ENCODE peak calls at places on chromosomes 7 and 10, in four cellular contexts. G, B, D and J are unnamed samples.

GRCh38 chr7:84686373-84686772 is 491.8 kb upstream of the SEMA3A start:
- DNase-seq in B (no peak), G (peak; percentile 32), D (no peak), J (no peak)

GRCh38 chr10:118564114-118564513 is 31.3 kb downstream of the PRLHR start:
- DNase-seq in D (no peak), G (no peak), B (no peak), J (no peak)

GRCh38 chr10:16440396-16441105 is 3.7 kb downstream of the PTER start:
- DNase-seq in B (no peak), G (peak; percentile 39), D (peak; percentile 45), J (no peak)

GRCh38 chr7:40887099-40887498 is 752.3 kb downstream of the SUGCT start:
- DNase-seq in D (no peak), G (peak; percentile 53), B (no peak), J (no peak)

GRCh38 chr7:4851459-4852422 is 10.1 kb downstream of the PAPOLB start:
- DNase-seq in B (no peak), G (peak; percentile 1), D (no peak), J (no peak)

GRCh38 chr10:35416628-35417625 is 80.6 kb downstream of the CCNY start:
- DNase-seq in G (peak; percentile 51), B (no peak), D (no peak), J (no peak)

GRCh38 chr10:113732160-113732881 is 19.2 kb upstream of the PLEKHS1 start:
- DNase-seq in G (no peak), B (no peak), D (no peak), J (no peak)

GRCh38 chr10:78621183-78621789 is 447.5 kb upstream of the ZMIZ1 start:
- DNase-seq in B (no peak), D (no peak), G (peak; percentile 33), J (no peak)

GRCh38 chr7:41219276-41219675 is 483.6 kb downstream of the INHBA start:
- DNase-seq in G (peak; percentile 91), B (no peak), D (no peak), J (no peak)

GRCh38 chr10:112246-112645 is 23.0 kb upstream of the ZMYND11 start:
- DNase-seq in G (peak; percentile 25), B (no peak), D (no peak), J (no peak)

GRCh38 chr7:149196705-149197171 is 1.4 kb downstream of the ZNF282 start:
- DNase-seq in G (no peak), D (no peak), B (no peak), J (no peak)

GRCh38 chr10:111756541-111757061 is 427.0 kb downstream of the GPAM start:
- DNase-seq in D (peak; percentile 31), G (no peak), B (no peak), J (no peak)

GRCh38 chr10:68526634-68527132 is 640 bp downstream of the SLC25A16 start:
- DNase-seq in D (no peak), G (no peak), B (no peak), J (no peak)

GRCh38 chr10:57785068-57785467 is 482.6 kb downstream of the IPMK start:
- DNase-seq in G (no peak), B (no peak), D (no peak), J (no peak)

GRCh38 chr10:60350400-60350799 is 39.3 kb downstream of the ANK3 start:
- DNase-seq in D (no peak), G (peak; percentile 64), B (no peak), J (no peak)

GRCh38 chr10:68871105-68871711 is 29.9 kb upstream of the DDX50 start:
- DNase-seq in D (no peak), G (peak; percentile 60), B (no peak), J (peak; percentile 5)

GRCh38 chr7:27661776-27662489 is 750 bp downstream of the HIBADH start:
- DNase-seq in B (peak; percentile 17), D (peak; percentile 50), G (no peak), J (no peak)

GRCh38 chr7:94397721-94398120 is 3.0 kb downstream of the COL1A2 start:
- DNase-seq in B (no peak), D (no peak), G (no peak), J (no peak)

GRCh38 chr10:92544296-92544695 is 29.6 kb downstream of the IDE start:
- DNase-seq in G (peak; percentile 58), D (no peak), B (no peak), J (no peak)

GRCh38 chr10:58544135-58544534 is 31.5 kb downstream of the BICC1 start:
- DNase-seq in B (no peak), D (no peak), G (no peak), J (no peak)

GRCh38 chr10:533611-534566 is 155.6 kb downstream of the DIP2C start:
- DNase-seq in D (no peak), G (no peak), B (no peak), J (no peak)

GRCh38 chr10:87818505-87819273 is 663 bp upstream of the ATAD1 start:
- DNase-seq in B (no peak), D (peak; percentile 54), G (peak; percentile 27), J (no peak)

GRCh38 chr10:88458209-88458608 is 124.9 kb downstream of the RNLS start:
- DNase-seq in G (no peak), B (no peak), D (no peak), J (no peak)

GRCh38 chr7:145474287-145474686 is 638.4 kb upstream of the TPK1 start:
- DNase-seq in G (no peak), D (no peak), B (no peak), J (no peak)

GRCh38 chr7:109901916-109902315 is 1189.0 kb upstream of the LRRN3 start:
- DNase-seq in B (no peak), G (peak; percentile 39), D (no peak), J (no peak)

DNA sequence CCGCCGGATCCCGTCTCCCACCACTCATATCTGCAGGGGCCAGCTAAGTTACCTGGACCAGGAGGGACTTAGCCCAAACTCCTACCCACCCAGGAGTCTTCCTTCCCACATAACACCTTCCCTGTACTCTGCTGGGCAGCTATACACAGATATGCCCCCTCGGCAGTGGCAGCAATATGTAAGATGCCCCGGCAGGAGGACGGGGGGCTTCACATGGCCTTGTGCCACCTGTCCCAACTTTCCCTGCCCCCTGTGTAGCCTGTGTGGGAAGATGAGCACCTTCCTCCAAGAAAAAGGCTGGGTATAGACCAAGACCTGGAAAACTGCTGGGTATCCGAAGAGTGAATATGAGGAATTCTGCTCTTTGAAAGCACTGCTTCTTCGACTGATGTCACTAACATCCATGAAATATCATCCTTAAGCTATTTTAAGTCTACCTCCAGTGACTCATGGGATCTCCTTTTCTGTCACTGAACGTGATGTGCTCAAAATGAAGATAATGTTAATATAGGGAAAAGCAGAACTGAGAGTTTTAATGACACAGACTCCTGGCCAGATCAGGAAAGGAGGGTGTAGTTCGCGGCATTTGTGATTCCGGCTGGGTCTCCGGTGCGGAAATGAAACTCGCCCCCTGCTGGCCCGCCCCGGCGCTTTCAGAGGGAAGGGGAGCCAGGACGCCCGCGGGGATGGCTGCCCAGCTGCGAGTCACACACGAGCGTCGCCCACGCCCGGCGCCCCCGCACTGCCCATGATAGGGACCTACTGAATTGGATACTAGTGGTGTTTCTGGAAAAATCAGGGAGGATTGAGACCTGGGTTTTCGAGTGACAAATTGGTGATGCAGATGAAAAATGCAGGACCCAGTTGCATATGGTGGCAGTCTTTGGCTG is 256.9 kb upstream of the NFE2L3 start:
- DNase-seq in G (no peak), B (peak; percentile 65), D (peak; percentile 70), J (peak; percentile 70)
- H3K4me3 ChIP-seq in G (peak overlapping the region; percentile 8), B (peak overlapping the region; percentile 3), D (no peak overlapping the region), J (peak overlapping the region; percentile 26)

DNA sequence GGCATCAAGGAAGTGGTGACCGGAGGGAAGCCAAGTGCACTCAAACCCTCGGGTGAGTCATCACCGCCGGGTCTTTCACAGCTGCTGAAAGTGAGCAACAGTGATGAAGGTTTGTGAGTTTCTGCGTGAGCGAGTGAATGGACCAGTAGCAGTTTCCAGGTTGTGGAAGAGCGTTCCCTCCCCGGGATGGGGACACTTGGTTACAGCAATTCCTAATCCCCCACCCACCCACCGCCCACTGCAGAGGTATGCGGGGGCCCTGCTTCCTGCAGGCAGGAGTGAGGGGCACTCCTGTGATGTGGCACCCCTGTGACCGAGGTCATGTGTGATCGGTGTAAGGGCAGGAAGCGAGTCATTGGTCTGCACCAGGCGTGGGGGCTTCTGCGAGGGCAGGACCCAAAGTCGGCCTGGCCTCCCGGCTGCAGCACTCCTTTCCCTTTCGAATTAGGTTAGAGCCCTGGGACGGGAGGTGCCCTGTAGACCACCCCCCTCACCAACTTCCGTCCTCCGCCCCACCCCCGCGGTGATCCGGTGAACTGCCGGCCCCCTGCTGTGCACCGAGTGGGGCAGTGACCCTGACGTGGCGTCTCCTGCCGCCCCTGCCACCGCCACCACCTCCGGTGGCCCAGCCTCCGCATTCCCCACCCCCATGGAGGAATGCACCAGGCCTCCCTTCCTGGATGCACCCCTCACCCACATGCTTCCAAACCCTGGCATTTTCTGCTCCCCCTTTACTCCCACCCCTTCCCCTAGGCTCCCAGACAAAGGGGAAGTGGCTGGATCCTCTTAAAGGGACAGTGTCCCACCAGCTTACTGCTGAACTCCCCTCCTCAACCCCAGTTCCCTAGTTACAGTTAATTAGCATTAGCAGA is 10.9 kb downstream of the LIMK1 start:
- DNase-seq in B (peak; percentile 69), D (peak; percentile 91), G (peak; percentile 94), J (peak; percentile 44)
- H3K4me3 ChIP-seq in B (peak overlapping the region; percentile 31), D (peak overlapping the region; percentile 28), G (peak overlapping the region; percentile 18), J (peak overlapping the region; percentile 32)

DNA sequence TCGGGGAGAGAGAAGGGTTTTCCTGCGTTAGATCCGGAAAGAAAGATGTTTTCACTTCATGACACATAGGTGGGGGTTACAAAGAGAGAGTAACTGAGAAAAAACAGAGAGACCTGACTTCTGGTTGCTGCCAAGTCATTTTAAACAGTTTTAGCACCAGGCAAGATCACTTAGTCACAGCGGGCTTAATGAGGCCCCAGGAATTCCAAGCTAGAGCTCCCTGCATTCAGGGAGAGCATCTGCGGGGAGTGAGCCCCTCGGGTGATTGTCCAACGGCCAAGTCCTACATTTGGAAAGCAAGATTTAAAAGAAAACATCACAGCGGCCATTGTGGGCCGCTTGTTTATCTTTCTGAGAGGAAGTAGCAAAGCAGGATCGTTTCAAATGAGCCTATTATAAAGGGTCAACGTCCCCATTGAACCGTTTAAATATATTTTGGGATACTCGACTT is 78.5 kb downstream of the ARHGAP22 start:
- DNase-seq in B (no peak), D (no peak), G (peak; percentile 92), J (no peak)
- H3K4me3 ChIP-seq in B (no peak overlapping the region), D (no peak overlapping the region), G (peak overlapping the region; percentile 35), J (no peak overlapping the region)

DNA sequence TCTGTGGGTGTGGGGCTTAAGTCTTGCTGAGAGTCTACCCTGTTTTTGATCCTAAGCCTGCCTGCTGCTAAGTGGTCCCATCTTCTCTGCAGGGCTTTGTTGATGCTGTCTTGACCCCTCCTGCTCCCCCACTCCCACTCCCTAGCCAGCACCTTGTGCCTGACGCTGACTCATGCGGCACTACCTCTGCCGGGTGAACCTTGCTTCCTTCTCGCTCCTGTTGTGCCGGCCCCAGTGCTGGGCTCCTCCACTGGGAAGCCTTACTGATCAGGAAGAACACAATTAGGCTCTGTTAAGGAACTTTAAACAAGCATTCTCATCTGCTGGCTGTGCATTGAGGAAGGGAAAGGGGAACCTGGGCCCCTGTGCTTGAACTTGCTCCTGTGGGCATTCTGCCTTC is 440.3 kb downstream of the PLXNA4 start:
- DNase-seq in D (no peak), B (no peak), G (no peak), J (no peak)
- H3K4me3 ChIP-seq in D (no peak overlapping the region), B (no peak overlapping the region), G (no peak overlapping the region), J (no peak overlapping the region)

GRCh38 chr10:86363184-86363832 is 3.3 kb downstream of the GRID1 start:
- DNase-seq in G (no peak), D (no peak), B (no peak), J (no peak)
- H3K4me3 ChIP-seq in G (no peak overlapping the region), D (no peak overlapping the region), B (no peak overlapping the region), J (no peak overlapping the region)

DNA sequence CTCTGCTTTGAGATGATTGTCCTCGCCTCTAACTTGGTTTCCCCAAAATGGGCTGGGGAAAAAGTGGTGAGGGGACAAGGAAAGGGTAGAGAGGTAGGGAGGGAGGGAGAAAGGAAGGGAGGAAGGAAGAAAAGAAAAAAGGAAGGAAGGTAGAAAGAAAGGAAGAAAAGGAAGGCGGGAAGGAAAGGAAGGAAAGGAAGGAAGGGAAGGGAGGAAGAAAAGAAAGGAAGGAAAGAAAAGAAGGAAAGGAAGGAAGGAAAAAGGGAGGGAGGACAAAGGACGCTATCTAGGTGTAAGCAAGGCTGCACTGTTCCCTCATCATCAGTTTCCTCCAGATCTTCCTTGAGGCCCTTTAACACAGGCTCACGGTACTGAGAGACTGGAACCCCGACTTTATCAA is 2.2 kb downstream of the GNA12 start:
- DNase-seq in B (no peak), G (no peak), D (no peak), J (no peak)
- H3K4me3 ChIP-seq in B (no peak overlapping the region), G (no peak overlapping the region), D (no peak overlapping the region), J (no peak overlapping the region)